ENCODE peak calls at places on chromosome 1, in nine cellular contexts. D is uterus; F is stomach; R is small intestine; K is mammary epithelial cell; E is CD8-positive, alpha-beta memory T cell; V is A549; S is neuronal stem cell; O is psoas muscle. A is an unnamed sample. For H3K4me1, the result is how much of the 10 kb centered on the place peaks cover.

GRCh38 chr1:210586785-210587184 is 258.1 kb downstream of the HHAT start:
- DNase-seq in D (no peak), F (no peak), R (no peak), K (no peak), E (no peak), V (no peak), S (no peak), O (no peak), A (no peak)

GRCh38 chr1:55313903-55314302 is 98.7 kb upstream of the USP24 start:
- DNase-seq in D (no peak), F (no peak), R (no peak), K (no peak), E (no peak), V (no peak), S (no peak), O (no peak), A (no peak)

GRCh38 chr1:161166669-161167548 is 683 bp downstream of the PPOX start:
- DNase-seq in D (no peak), F (no peak), R (no peak), K (no peak), E (peak), V (no peak), S (no peak), O (no peak), A (no peak)

GRCh38 chr1:62530516-62531154 is 66.7 kb upstream of the ANGPTL3 start:
- DNase-seq in D (peak), F (peak), R (peak), K (peak), E (no peak), V (peak), S (peak), O (no peak), A (peak)

GRCh38 chr1:32724678-32725594 is 22.4 kb upstream of the SYNC start:
- DNase-seq in D (peak), F (peak), R (peak), K (peak), E (no peak), V (peak), S (no peak), O (peak), A (peak)

GRCh38 chr1:245797592-245798366 is 643.0 kb downstream of the KIF26B start:
- DNase-seq in D (no peak), F (no peak), R (no peak), K (no peak), E (no peak), V (no peak), S (peak), O (no peak), A (no peak)

GRCh38 chr1:220751130-220751529 is 3.0 kb downstream of the MTARC2 start:
- DNase-seq in D (no peak), F (peak), R (peak), K (no peak), E (no peak), V (no peak), S (no peak), O (no peak), A (peak)

GRCh38 chr1:237884237-237884636 is 6.5 kb downstream of the ZP4 start:
- DNase-seq in D (no peak), F (no peak), R (no peak), K (peak), E (no peak), V (no peak), S (no peak), O (no peak), A (no peak)

GRCh38 chr1:114892194-114892918 is 37.7 kb downstream of the SYCP1 start:
- DNase-seq in D (no peak), F (no peak), R (no peak), K (no peak), E (no peak), V (no peak), S (no peak), O (no peak), A (no peak)

GRCh38 chr1:29305943-29306342 is 69.6 kb downstream of the PTPRU start:
- DNase-seq in D (no peak), F (no peak), R (no peak), K (no peak), E (no peak), V (no peak), S (no peak), O (no peak), A (no peak)

GRCh38 chr1:44777969-44778635 is 2.8 kb downstream of the RPS8 start:
- DNase-seq in D (no peak), F (no peak), R (no peak), K (no peak), E (no peak), V (no peak), S (no peak), O (no peak), A (no peak)

GRCh38 chr1:180530501-180530900 is 28.1 kb upstream of the ACBD6 start:
- DNase-seq in D (no peak), F (no peak), R (peak), K (peak), E (no peak), V (no peak), S (no peak), O (no peak), A (peak)

GRCh38 chr1:16721871-16722641 is 18.3 kb upstream of the RNU1-4 start:
- DNase-seq in D (no peak), F (no peak), R (no peak), K (no peak), E (no peak), V (no peak), S (no peak), O (no peak), A (peak)

GRCh38 chr1:184158911-184159701 is 107.6 kb downstream of the TSEN15 start:
- DNase-seq in D (no peak), F (no peak), R (no peak), K (peak), E (no peak), V (no peak), S (no peak), O (no peak), A (no peak)

GRCh38 chr1:35079003-35079930 is at the start of gene ZMYM1:
- DNase-seq in D (peak), F (peak), R (peak), K (peak), E (peak), V (peak), S (peak), O (peak), A (peak)

GRCh38 chr1:35085421-35085820 is 6.2 kb downstream of the ZMYM1 start:
- DNase-seq in D (no peak), F (no peak), R (no peak), K (peak), E (no peak), V (no peak), S (no peak), O (no peak), A (no peak)

DNA sequence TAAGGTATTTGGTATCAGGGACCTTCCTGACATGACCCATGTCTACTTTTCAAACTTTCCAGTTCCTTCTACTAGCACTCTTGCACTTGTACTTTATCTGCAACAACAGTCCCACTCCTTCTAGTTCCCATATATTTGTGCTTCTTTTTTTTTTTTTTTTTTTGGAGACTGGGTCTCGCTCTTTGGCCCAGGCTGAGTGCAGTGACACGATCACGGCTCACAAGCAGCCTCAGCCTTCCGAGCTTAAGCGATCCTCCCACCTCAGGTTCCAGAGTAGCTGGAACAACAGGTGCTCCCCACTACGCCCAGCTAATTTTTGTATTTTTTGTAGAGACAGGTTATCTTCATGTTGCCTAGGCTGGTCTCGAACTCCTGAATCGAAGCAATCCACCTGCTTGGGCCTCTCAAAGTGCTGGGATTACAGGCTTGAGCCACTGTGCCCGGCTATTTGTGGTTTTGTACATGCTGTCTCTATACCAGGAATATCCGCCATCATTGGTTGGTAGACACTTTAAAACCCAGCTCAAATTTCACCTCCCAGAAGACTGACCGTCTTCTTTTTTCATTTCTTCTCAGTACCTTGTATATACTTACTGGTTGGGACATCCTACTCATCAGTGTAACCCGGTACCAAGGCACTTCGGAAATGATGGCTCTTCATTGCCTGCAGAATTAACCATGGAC is 1.1 kb downstream of the ZMYM1 start:
- DNase-seq in D (no peak), F (no peak), R (no peak), K (no peak), E (no peak), V (no peak), S (no peak), O (no peak), A (no peak)
- H3K4me3 ChIP-seq in D (peak), F (peak), R (peak), K (peak), E (peak), V (peak), S (peak), O (peak), A (peak)

GRCh38 chr1:226826479-226827245 is 43.8 kb upstream of the PSEN2 start:
- DNase-seq in D (no peak), F (no peak), R (no peak), K (no peak), E (no peak), V (no peak), S (no peak), O (no peak), A (no peak)
- H3K27ac ChIP-seq in D (peak), F (no peak), R (no peak), K (no peak), E (no peak), V (no peak), S (no peak), O (peak), A (no peak)

DNA sequence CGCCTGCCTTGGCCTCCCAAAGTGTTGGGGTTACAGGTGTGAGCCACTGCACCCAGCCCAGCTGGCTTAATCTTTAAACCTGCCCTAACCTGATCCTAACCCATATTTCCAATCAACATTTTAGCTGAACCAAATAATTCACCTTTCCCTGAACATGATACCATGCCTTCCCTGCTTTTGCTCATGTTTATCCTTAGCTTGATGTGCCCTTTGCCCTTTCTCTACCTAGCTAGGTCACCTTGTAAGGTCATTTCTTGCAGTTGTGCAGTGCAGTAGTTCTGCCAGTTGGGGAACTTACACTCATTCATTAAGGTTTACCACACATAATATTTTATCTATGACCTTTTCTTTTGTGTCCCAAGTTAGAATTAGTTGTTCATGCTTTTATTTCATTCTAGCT is 5.3 kb downstream of the UAP1 start:
- DNase-seq in D (no peak), F (no peak), R (no peak), K (no peak), E (no peak), V (no peak), S (no peak), O (no peak), A (no peak)
- H3K4me1 ChIP-seq in D (under half), F (half or more), R (under half), K (under half), E (under half), V (under half), S (under half), O (under half), A (under half)

GRCh38 chr1:56370513-56370912 is 208.8 kb downstream of the PLPP3 start:
- DNase-seq in D (no peak), F (no peak), R (no peak), K (no peak), E (no peak), V (no peak), S (no peak), O (no peak), A (no peak)
- H3K4me3 ChIP-seq in D (no peak), F (no peak), R (no peak), K (no peak), E (no peak), V (no peak), S (no peak), O (no peak), A (no peak)

DNA sequence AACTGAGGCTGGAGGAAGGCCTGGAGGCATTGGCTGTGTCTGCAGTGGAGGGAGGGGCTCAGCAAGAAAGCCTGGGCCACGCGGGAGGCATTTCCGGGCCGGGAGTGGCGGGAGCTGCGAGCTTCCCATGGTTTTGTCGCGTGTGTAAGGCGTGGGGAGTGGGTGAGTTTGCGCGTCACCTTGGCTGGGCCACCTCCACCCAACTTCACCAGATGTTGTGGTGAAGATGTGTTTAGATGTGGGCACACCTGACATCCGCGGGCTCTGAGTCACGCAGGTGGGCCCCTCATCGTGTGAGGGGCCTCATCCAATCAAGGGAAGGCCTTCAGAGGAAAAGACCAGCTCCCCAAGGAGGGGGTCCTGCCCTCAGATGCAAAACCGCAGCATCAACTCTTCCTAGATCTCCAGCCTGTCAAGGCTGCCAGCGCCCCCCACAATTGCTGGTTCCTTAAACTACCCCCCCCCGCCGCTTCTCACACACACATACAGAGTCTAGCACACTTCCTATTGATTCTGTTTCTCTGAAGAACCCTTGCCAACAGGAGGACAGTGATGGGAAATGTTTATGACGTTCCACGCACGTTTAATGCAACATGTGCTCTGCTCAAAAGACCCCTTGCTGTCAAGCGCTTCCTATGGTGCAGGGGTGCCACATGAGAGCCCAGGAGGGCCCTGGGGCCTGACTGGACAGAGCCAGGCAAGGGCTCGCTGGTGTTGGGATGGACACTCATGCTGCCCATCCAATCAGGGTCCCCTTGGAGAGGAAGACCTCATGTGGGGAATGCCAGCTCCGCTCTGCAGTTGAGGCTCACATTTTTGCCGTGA is 11.9 kb downstream of the ACTRT2 start:
- DNase-seq in D (no peak), F (no peak), R (no peak), K (no peak), E (peak), V (no peak), S (no peak), O (no peak), A (no peak)
- H3K27ac ChIP-seq in D (no peak), F (no peak), R (no peak), K (no peak), E (no peak), V (no peak), S (no peak), O (no peak), A (no peak)

GRCh38 chr1:208238710-208239517 is 5.3 kb downstream of the PLXNA2 start:
- DNase-seq in D (no peak), F (no peak), R (no peak), K (peak), E (no peak), V (peak), S (no peak), O (no peak), A (no peak)
- H3K4me1 ChIP-seq in D (under half), F (half or more), R (under half), K (half or more), E (under half), V (under half), S (under half), O (half or more), A (under half)

A was measured in lung.